ENCODE peak calls at places on chromosomes 13 and 19, in six cellular contexts. Z is ovary, N is uterus, S is K562, V is sigmoid colon, M is heart left ventricle. K is an unnamed sample.

GRCh38 chr19:18153555-18154134 is 682 bp downstream of the PIK3R2 start:
- DNase-seq in Z (peak), N (no peak), S (peak), V (no peak), M (no peak), K (peak)

GRCh38 chr13:89966524-89966923 is 1381.0 kb upstream of the MIR17HG start:
- DNase-seq in Z (no peak), N (no peak), S (no peak), V (no peak), M (no peak), K (no peak)

GRCh38 chr19:1252818-1253513 is 4.6 kb downstream of the MIDN start:
- DNase-seq in Z (peak), N (peak), S (no peak), V (peak), M (peak), K (peak)

GRCh38 chr13:67119481-67119883 is 110.7 kb downstream of the PCDH9 start:
- DNase-seq in Z (no peak), N (no peak), S (peak), V (no peak), M (no peak), K (no peak)

GRCh38 chr13:90696656-90697055 is 650.8 kb upstream of the MIR17HG start:
- DNase-seq in Z (no peak), N (no peak), S (no peak), V (no peak), M (no peak), K (no peak)

GRCh38 chr13:26476744-26477129 is 80.7 kb upstream of the WASF3 start:
- DNase-seq in Z (no peak), N (no peak), S (no peak), V (no peak), M (no peak), K (no peak)

GRCh38 chr13:92463134-92463533 is 763.5 kb upstream of the GPC6 start:
- DNase-seq in Z (no peak), N (no peak), S (no peak), V (no peak), M (no peak), K (no peak)

GRCh38 chr19:34173145-34173956 is 1.0 kb downstream of the LSM14A start:
- DNase-seq in Z (peak), N (peak), S (no peak), V (no peak), M (no peak), K (peak)

GRCh38 chr19:3046621-3047306 is 15.5 kb downstream of the TLE5 start:
- DNase-seq in Z (peak), N (peak), S (peak), V (peak), M (no peak), K (no peak)

GRCh38 chr13:46553521-46553885 is 533 bp downstream of the LRCH1 start:
- DNase-seq in Z (peak), N (peak), S (peak), V (peak), M (peak), K (peak)

GRCh38 chr19:6076675-6077463 is 33.4 kb downstream of the RFX2 start:
- DNase-seq in Z (no peak), N (no peak), S (no peak), V (peak), M (no peak), K (peak)

GRCh38 chr13:21913010-21913409 is 242.1 kb downstream of the FGF9 start:
- DNase-seq in Z (no peak), N (no peak), S (no peak), V (no peak), M (no peak), K (no peak)

GRCh38 chr19:49422407-49423277 is 599 bp downstream of the PTH2 start:
- DNase-seq in Z (no peak), N (no peak), S (peak), V (no peak), M (no peak), K (no peak)

GRCh38 chr13:21458457-21458815 is 667 bp downstream of the ZDHHC20 start:
- DNase-seq in Z (peak), N (peak), S (peak), V (no peak), M (no peak), K (peak)

GRCh38 chr19:54160182-54160811 is 776 bp upstream of the LENG1 start:
- DNase-seq in Z (peak), N (no peak), S (peak), V (peak), M (no peak), K (no peak)

GRCh38 chr19:35509861-35510625 is 3.4 kb downstream of the DMKN start:
- DNase-seq in Z (peak), N (peak), S (peak), V (peak), M (peak), K (peak)
- TF ChIP-seq POLR2A in Z (peak), N (peak), S (no peak), V (no peak), M (no peak), K (no peak)

GRCh38 chr13:75744127-75744526 is 108.0 kb downstream of the LMO7 start:
- DNase-seq in Z (no peak), N (no peak), S (no peak), V (no peak), M (no peak), K (no peak)

GRCh38 chr13:75739244-75739868 is 103.2 kb downstream of the LMO7 start:
- DNase-seq in Z (no peak), N (no peak), S (no peak), V (no peak), M (no peak), K (no peak)

GRCh38 chr13:75738841-75739240 is 102.7 kb downstream of the LMO7 start:
- DNase-seq in Z (no peak), N (no peak), S (no peak), V (no peak), M (no peak), K (no peak)

GRCh38 chr13:75736132-75736531 is 100.0 kb downstream of the LMO7 start:
- DNase-seq in Z (no peak), N (no peak), S (no peak), V (no peak), M (no peak), K (no peak)

GRCh38 chr13:75740008-75740407 is 103.9 kb downstream of the LMO7 start:
- DNase-seq in Z (no peak), N (no peak), S (no peak), V (no peak), M (no peak), K (no peak)
- TF ChIP-seq CTCF in Z (no peak), N (no peak), S (no peak), V (no peak), M (no peak), K (no peak)

GRCh38 chr19:42407085-42407815 is 17.2 kb upstream of the CNFN start:
- DNase-seq in Z (no peak), N (no peak), S (no peak), V (no peak), M (peak), K (no peak)

GRCh38 chr19:42407816-42408175 is 17.7 kb upstream of the CNFN start:
- DNase-seq in Z (no peak), N (no peak), S (no peak), V (no peak), M (no peak), K (no peak)

GRCh38 chr19:42409477-42409876 is 17.7 kb downstream of the LIPE start:
- DNase-seq in Z (no peak), N (no peak), S (no peak), V (no peak), M (peak), K (no peak)

GRCh38 chr19:42403586-42403985 is 13.5 kb upstream of the CNFN start:
- DNase-seq in Z (no peak), N (no peak), S (no peak), V (no peak), M (no peak), K (no peak)

GRCh38 chr19:42406111-42406510 is 16.0 kb upstream of the CNFN start:
- DNase-seq in Z (no peak), N (no peak), S (no peak), V (no peak), M (no peak), K (no peak)
- TF ChIP-seq POLR2A in Z (no peak), N (no peak), S (no peak), V (no peak), M (no peak), K (no peak)

GRCh38 chr19:14478113-14478545 is 3.0 kb upstream of the PTGER1 start:
- DNase-seq in Z (no peak), N (no peak), S (no peak), V (no peak), M (no peak), K (no peak)

GRCh38 chr19:14482112-14482941 is 7.2 kb upstream of the PTGER1 start:
- DNase-seq in Z (no peak), N (no peak), S (no peak), V (no peak), M (no peak), K (no peak)

GRCh38 chr19:14479309-14479984 is 4.3 kb upstream of the PTGER1 start:
- DNase-seq in Z (no peak), N (no peak), S (no peak), V (no peak), M (no peak), K (no peak)

GRCh38 chr19:14480695-14481069 is 5.5 kb upstream of the PTGER1 start:
- DNase-seq in Z (no peak), N (no peak), S (no peak), V (no peak), M (no peak), K (no peak)

DNA sequence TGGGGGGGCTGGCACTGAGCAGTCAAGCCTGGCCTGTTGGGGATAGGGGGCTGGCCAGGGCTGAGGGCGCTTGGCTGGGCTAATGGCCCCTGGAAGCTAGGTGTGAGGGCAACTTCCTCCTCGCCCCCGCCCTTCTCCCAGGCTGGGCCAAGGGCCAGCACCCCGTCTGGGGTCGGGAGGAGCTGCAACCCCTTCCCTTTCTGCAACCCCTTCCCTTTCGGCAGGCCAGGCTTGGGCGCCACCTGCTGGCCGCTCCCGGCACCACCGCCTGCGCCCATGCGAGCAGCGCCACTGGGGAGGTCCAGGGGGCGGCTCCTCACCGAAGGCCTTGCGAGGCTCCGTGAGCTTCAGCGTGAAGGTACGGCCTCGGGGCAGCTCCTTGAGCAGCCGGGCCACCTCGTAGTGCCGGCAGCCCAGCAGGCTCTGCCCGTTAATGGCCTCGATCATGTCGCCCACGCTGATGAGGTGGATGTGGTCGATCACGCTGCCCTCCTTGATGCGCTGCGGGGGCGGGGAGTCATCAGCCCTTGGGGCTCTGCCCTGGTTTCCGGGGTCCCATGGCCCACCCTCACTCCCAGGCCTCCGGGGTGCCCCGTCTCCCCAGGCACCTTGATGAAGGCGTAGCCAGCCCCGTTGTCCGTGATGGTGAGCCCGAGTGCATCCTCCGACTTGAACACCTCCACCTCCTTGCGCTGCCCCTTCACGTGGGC is 5.0 kb upstream of the PTGER1 start:
- DNase-seq in Z (no peak), N (no peak), S (peak), V (no peak), M (peak), K (peak)
- TF ChIP-seq CTCF in Z (no peak), N (peak), S (peak), V (peak), M (peak), K (peak)

DNA sequence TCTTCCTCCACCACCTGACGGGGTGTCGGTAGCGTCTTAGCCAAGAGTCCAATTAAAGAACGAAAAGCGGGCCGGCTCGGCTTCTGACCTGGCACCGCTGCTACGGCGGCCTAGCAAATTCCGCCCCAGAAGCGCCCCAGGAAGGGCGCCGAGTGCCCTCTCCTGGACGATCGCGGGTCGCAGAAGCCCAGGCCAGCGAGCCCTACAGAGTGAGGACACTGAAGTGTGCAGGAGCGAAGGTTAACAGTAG is 1.1 kb upstream of the KMT2B start:
- DNase-seq in Z (no peak), N (no peak), S (no peak), V (peak), M (no peak), K (no peak)
- TF ChIP-seq POLR2A in Z (no peak), N (no peak), S (no peak), V (no peak), M (no peak), K (peak)

K was measured in Peyer's patch.